ENCODE peak calls at places on chromosome 15, in ten cellular contexts. One of them, this sample, is unnamed.

GRCh38 chr15:72339777-72340177 is 19.8 kb upstream of the CELF6 start:
- DNase-seq in left ventricle myocardium inferior: no peak
- DNase-seq in BJ: peak
- DNase-seq in astrocyte of the spinal cord: peak
- DNase-seq in CD8-positive, alpha-beta T cell: no peak
- DNase-seq in cardiac fibroblast: peak
- DNase-seq in epithelial cell of esophagus: peak
- DNase-seq in AG10803: peak
- DNase-seq in GM12865: no peak
- DNase-seq in stomach: no peak
- DNase-seq in this sample: peak

GRCh38 chr15:66741646-66742045 is 39.6 kb downstream of the SMAD6 start:
- DNase-seq in astrocyte of the spinal cord: no peak
- DNase-seq in cardiac fibroblast: no peak
- DNase-seq in stomach: no peak
- DNase-seq in epithelial cell of esophagus: no peak
- DNase-seq in CD8-positive, alpha-beta T cell: no peak
- DNase-seq in left ventricle myocardium inferior: no peak
- DNase-seq in GM12865: no peak
- DNase-seq in BJ: no peak
- DNase-seq in AG10803: no peak
- DNase-seq in this sample: no peak

GRCh38 chr15:84598250-84598649 is 2.6 kb upstream of the ZSCAN2 start:
- DNase-seq in epithelial cell of esophagus: peak
- DNase-seq in BJ: no peak
- DNase-seq in CD8-positive, alpha-beta T cell: peak
- DNase-seq in GM12865: peak
- DNase-seq in cardiac fibroblast: peak
- DNase-seq in stomach: no peak
- DNase-seq in left ventricle myocardium inferior: no peak
- DNase-seq in AG10803: no peak
- DNase-seq in astrocyte of the spinal cord: no peak
- DNase-seq in this sample: no peak

GRCh38 chr15:60396560-60396963 is 1.2 kb downstream of the ANXA2 start:
- DNase-seq in stomach: no peak
- DNase-seq in epithelial cell of esophagus: no peak
- DNase-seq in astrocyte of the spinal cord: peak
- DNase-seq in CD8-positive, alpha-beta T cell: no peak
- DNase-seq in left ventricle myocardium inferior: no peak
- DNase-seq in cardiac fibroblast: peak
- DNase-seq in BJ: no peak
- DNase-seq in AG10803: peak
- DNase-seq in GM12865: no peak
- DNase-seq in this sample: no peak

GRCh38 chr15:99442268-99442897 is 123.4 kb upstream of the MEF2A start:
- DNase-seq in CD8-positive, alpha-beta T cell: no peak
- DNase-seq in AG10803: peak
- DNase-seq in stomach: peak
- DNase-seq in epithelial cell of esophagus: peak
- DNase-seq in cardiac fibroblast: peak
- DNase-seq in GM12865: no peak
- DNase-seq in BJ: peak
- DNase-seq in astrocyte of the spinal cord: peak
- DNase-seq in left ventricle myocardium inferior: peak
- DNase-seq in this sample: peak

GRCh38 chr15:101813803-101814534 is 2.0 kb downstream of the OR4F15 start:
- DNase-seq in CD8-positive, alpha-beta T cell: no peak
- DNase-seq in astrocyte of the spinal cord: no peak
- DNase-seq in left ventricle myocardium inferior: no peak
- DNase-seq in BJ: peak
- DNase-seq in AG10803: peak
- DNase-seq in stomach: no peak
- DNase-seq in epithelial cell of esophagus: peak
- DNase-seq in cardiac fibroblast: peak
- DNase-seq in GM12865: no peak
- DNase-seq in this sample: peak

GRCh38 chr15:42273900-42274692 is 863 bp upstream of the TMEM87A start:
- DNase-seq in epithelial cell of esophagus: peak
- DNase-seq in CD8-positive, alpha-beta T cell: peak
- DNase-seq in cardiac fibroblast: peak
- DNase-seq in GM12865: peak
- DNase-seq in AG10803: peak
- DNase-seq in astrocyte of the spinal cord: peak
- DNase-seq in left ventricle myocardium inferior: peak
- DNase-seq in BJ: no peak
- DNase-seq in stomach: peak
- DNase-seq in this sample: no peak

GRCh38 chr15:88650556-88650955 is 11.7 kb downstream of the ISG20 start:
- DNase-seq in CD8-positive, alpha-beta T cell: no peak
- DNase-seq in stomach: no peak
- DNase-seq in AG10803: no peak
- DNase-seq in cardiac fibroblast: no peak
- DNase-seq in left ventricle myocardium inferior: no peak
- DNase-seq in GM12865: peak
- DNase-seq in epithelial cell of esophagus: no peak
- DNase-seq in BJ: no peak
- DNase-seq in astrocyte of the spinal cord: no peak
- DNase-seq in this sample: no peak

GRCh38 chr15:93987068-93987467 is 244.3 kb upstream of the MCTP2 start:
- DNase-seq in AG10803: no peak
- DNase-seq in cardiac fibroblast: no peak
- DNase-seq in GM12865: peak
- DNase-seq in BJ: no peak
- DNase-seq in stomach: no peak
- DNase-seq in CD8-positive, alpha-beta T cell: peak
- DNase-seq in epithelial cell of esophagus: no peak
- DNase-seq in left ventricle myocardium inferior: no peak
- DNase-seq in astrocyte of the spinal cord: no peak
- DNase-seq in this sample: no peak

GRCh38 chr15:50542051-50542450 is 4.4 kb downstream of the USP50 start:
- DNase-seq in CD8-positive, alpha-beta T cell: no peak
- DNase-seq in BJ: peak
- DNase-seq in astrocyte of the spinal cord: no peak
- DNase-seq in cardiac fibroblast: peak
- DNase-seq in AG10803: peak
- DNase-seq in left ventricle myocardium inferior: no peak
- DNase-seq in GM12865: no peak
- DNase-seq in epithelial cell of esophagus: no peak
- DNase-seq in stomach: no peak
- DNase-seq in this sample: no peak

GRCh38 chr15:77091072-77091471 is 20.2 kb upstream of the TSPAN3 start:
- DNase-seq in BJ: no peak
- DNase-seq in CD8-positive, alpha-beta T cell: no peak
- DNase-seq in cardiac fibroblast: no peak
- DNase-seq in epithelial cell of esophagus: no peak
- DNase-seq in stomach: no peak
- DNase-seq in GM12865: no peak
- DNase-seq in AG10803: no peak
- DNase-seq in left ventricle myocardium inferior: no peak
- DNase-seq in astrocyte of the spinal cord: no peak
- DNase-seq in this sample: no peak

GRCh38 chr15:40320931-40321371 is 2.5 kb upstream of the INAFM2 start:
- DNase-seq in left ventricle myocardium inferior: no peak
- DNase-seq in BJ: no peak
- DNase-seq in stomach: peak
- DNase-seq in astrocyte of the spinal cord: peak
- DNase-seq in cardiac fibroblast: peak
- DNase-seq in CD8-positive, alpha-beta T cell: no peak
- DNase-seq in epithelial cell of esophagus: peak
- DNase-seq in GM12865: peak
- DNase-seq in AG10803: peak
- DNase-seq in this sample: no peak

GRCh38 chr15:31081568-31082250 is 19.8 kb downstream of the TRPM1 start:
- DNase-seq in CD8-positive, alpha-beta T cell: no peak
- DNase-seq in epithelial cell of esophagus: peak
- DNase-seq in cardiac fibroblast: no peak
- DNase-seq in astrocyte of the spinal cord: no peak
- DNase-seq in left ventricle myocardium inferior: no peak
- DNase-seq in stomach: peak
- DNase-seq in GM12865: peak
- DNase-seq in AG10803: no peak
- DNase-seq in BJ: no peak
- DNase-seq in this sample: no peak

GRCh38 chr15:78808550-78808949 is 2.7 kb downstream of the ADAMTS7 start:
- DNase-seq in BJ: no peak
- DNase-seq in GM12865: peak
- DNase-seq in stomach: no peak
- DNase-seq in cardiac fibroblast: peak
- DNase-seq in CD8-positive, alpha-beta T cell: no peak
- DNase-seq in epithelial cell of esophagus: peak
- DNase-seq in astrocyte of the spinal cord: peak
- DNase-seq in left ventricle myocardium inferior: peak
- DNase-seq in AG10803: no peak
- DNase-seq in this sample: no peak

GRCh38 chr15:78810377-78811123 is 714 bp downstream of the ADAMTS7 start:
- DNase-seq in left ventricle myocardium inferior: peak
- DNase-seq in AG10803: peak
- DNase-seq in astrocyte of the spinal cord: peak
- DNase-seq in stomach: peak
- DNase-seq in cardiac fibroblast: peak
- DNase-seq in GM12865: no peak
- DNase-seq in epithelial cell of esophagus: peak
- DNase-seq in BJ: no peak
- DNase-seq in CD8-positive, alpha-beta T cell: no peak
- DNase-seq in this sample: no peak

GRCh38 chr15:78811124-78811824 is at the start of gene ADAMTS7:
- DNase-seq in epithelial cell of esophagus: peak
- DNase-seq in cardiac fibroblast: peak
- DNase-seq in BJ: no peak
- DNase-seq in astrocyte of the spinal cord: peak
- DNase-seq in CD8-positive, alpha-beta T cell: peak
- DNase-seq in AG10803: peak
- DNase-seq in left ventricle myocardium inferior: peak
- DNase-seq in stomach: peak
- DNase-seq in GM12865: peak
- DNase-seq in this sample: peak

GRCh38 chr15:78810003-78810376 is 1.3 kb downstream of the ADAMTS7 start:
- DNase-seq in BJ: no peak
- DNase-seq in epithelial cell of esophagus: no peak
- DNase-seq in cardiac fibroblast: no peak
- DNase-seq in left ventricle myocardium inferior: no peak
- DNase-seq in GM12865: no peak
- DNase-seq in stomach: no peak
- DNase-seq in astrocyte of the spinal cord: no peak
- DNase-seq in CD8-positive, alpha-beta T cell: no peak
- DNase-seq in AG10803: no peak
- DNase-seq in this sample: no peak

GRCh38 chr15:78811825-78812183 is 540 bp upstream of the ADAMTS7 start:
- DNase-seq in left ventricle myocardium inferior: peak
- DNase-seq in AG10803: no peak
- DNase-seq in BJ: no peak
- DNase-seq in astrocyte of the spinal cord: no peak
- DNase-seq in stomach: no peak
- DNase-seq in CD8-positive, alpha-beta T cell: no peak
- DNase-seq in epithelial cell of esophagus: no peak
- DNase-seq in GM12865: no peak
- DNase-seq in cardiac fibroblast: no peak
- DNase-seq in this sample: no peak
- TF ChIP-seq CTCF in left ventricle myocardium inferior: no peak
- TF ChIP-seq CTCF in AG10803: no peak
- TF ChIP-seq CTCF in BJ: no peak
- TF ChIP-seq CTCF in astrocyte of the spinal cord: no peak
- TF ChIP-seq CTCF in stomach: peak
- TF ChIP-seq CTCF in CD8-positive, alpha-beta T cell: peak
- TF ChIP-seq CTCF in epithelial cell of esophagus: no peak
- TF ChIP-seq CTCF in GM12865: no peak
- TF ChIP-seq CTCF in cardiac fibroblast: no peak
- TF ChIP-seq CTCF in this sample: no peak

DNA sequence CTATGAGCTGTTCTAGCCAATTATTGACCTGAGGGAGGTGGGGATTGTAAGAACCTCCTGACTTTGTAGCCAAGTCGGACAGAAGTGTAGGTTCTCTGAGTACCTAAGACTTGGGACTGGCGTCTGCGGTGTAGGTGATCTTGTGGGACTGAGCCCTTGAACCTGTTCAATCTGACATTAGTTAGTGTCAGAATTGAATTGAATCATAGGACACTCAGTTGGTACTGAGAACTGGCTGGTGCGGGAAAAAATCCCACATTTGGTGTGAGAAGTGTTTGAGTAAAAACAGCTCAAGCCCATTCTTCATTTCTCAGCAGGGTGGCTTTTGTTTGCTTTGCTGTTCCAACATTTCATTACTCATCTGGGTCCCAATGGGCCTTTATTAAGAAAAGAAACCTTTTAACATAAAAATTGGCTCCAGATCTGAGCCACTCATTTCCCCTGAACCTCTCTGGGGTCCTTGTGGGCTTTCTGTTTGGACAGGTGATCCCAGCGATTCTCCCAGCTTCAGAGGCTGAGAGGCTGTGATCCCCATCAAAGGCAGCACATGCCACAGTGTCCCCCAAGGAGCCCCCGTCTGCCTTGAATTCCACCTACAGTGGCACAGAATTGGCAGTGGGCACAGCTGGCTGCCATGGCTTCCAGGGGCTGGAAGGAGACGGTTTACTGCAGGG is 150.8 kb downstream of the TJP1 start:
- DNase-seq in CD8-positive, alpha-beta T cell: no peak
- DNase-seq in left ventricle myocardium inferior: no peak
- DNase-seq in cardiac fibroblast: peak
- DNase-seq in astrocyte of the spinal cord: peak
- DNase-seq in GM12865: no peak
- DNase-seq in AG10803: peak
- DNase-seq in BJ: no peak
- DNase-seq in epithelial cell of esophagus: peak
- DNase-seq in stomach: no peak
- DNase-seq in this sample: no peak
- H3K4me3 ChIP-seq in CD8-positive, alpha-beta T cell: no peak
- H3K4me3 ChIP-seq in left ventricle myocardium inferior: no peak
- H3K4me3 ChIP-seq in cardiac fibroblast: no peak
- H3K4me3 ChIP-seq in astrocyte of the spinal cord: no peak
- H3K4me3 ChIP-seq in GM12865: no peak
- H3K4me3 ChIP-seq in AG10803: no peak
- H3K4me3 ChIP-seq in BJ: no peak
- H3K4me3 ChIP-seq in epithelial cell of esophagus: no peak
- H3K4me3 ChIP-seq in stomach: no peak
- H3K4me3 ChIP-seq in this sample: no peak

GRCh38 chr15:89761009-89761831 is 10.2 kb upstream of the MESP1 start:
- DNase-seq in BJ: no peak
- DNase-seq in CD8-positive, alpha-beta T cell: no peak
- DNase-seq in stomach: peak
- DNase-seq in GM12865: peak
- DNase-seq in epithelial cell of esophagus: no peak
- DNase-seq in cardiac fibroblast: no peak
- DNase-seq in AG10803: no peak
- DNase-seq in astrocyte of the spinal cord: no peak
- DNase-seq in left ventricle myocardium inferior: no peak
- DNase-seq in this sample: no peak
- TF ChIP-seq CTCF in BJ: no peak
- TF ChIP-seq CTCF in CD8-positive, alpha-beta T cell: peak
- TF ChIP-seq CTCF in stomach: no peak
- TF ChIP-seq CTCF in GM12865: no peak
- TF ChIP-seq CTCF in epithelial cell of esophagus: no peak
- TF ChIP-seq CTCF in cardiac fibroblast: no peak
- TF ChIP-seq CTCF in AG10803: no peak
- TF ChIP-seq CTCF in astrocyte of the spinal cord: no peak
- TF ChIP-seq CTCF in left ventricle myocardium inferior: peak
- TF ChIP-seq CTCF in this sample: no peak

DNA sequence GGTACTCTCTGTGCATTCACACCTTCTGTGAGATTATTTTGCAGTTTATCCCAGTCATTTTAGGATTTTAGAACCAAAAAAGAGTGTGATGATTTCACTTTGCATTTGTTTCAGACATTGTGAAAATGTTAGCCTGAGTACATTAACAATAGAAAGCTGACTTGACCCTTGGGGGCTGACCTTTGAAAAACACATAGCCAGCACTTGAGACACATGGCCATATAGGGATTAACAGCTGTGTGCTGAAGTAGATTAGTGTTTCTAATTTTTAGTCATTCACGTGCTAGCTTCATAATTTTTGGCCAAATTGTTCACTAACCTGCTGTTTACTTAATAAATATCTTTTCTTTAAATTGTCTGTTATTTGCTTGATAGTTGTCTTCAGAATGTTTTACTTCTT is 3.5 kb downstream of the FEM1B start:
- DNase-seq in BJ: no peak
- DNase-seq in stomach: no peak
- DNase-seq in GM12865: no peak
- DNase-seq in left ventricle myocardium inferior: no peak
- DNase-seq in AG10803: no peak
- DNase-seq in astrocyte of the spinal cord: no peak
- DNase-seq in CD8-positive, alpha-beta T cell: no peak
- DNase-seq in epithelial cell of esophagus: no peak
- DNase-seq in cardiac fibroblast: no peak
- DNase-seq in this sample: no peak
- H3K4me3 ChIP-seq in BJ: peak
- H3K4me3 ChIP-seq in stomach: peak
- H3K4me3 ChIP-seq in GM12865: peak
- H3K4me3 ChIP-seq in left ventricle myocardium inferior: peak
- H3K4me3 ChIP-seq in AG10803: peak
- H3K4me3 ChIP-seq in astrocyte of the spinal cord: peak
- H3K4me3 ChIP-seq in CD8-positive, alpha-beta T cell: no peak
- H3K4me3 ChIP-seq in epithelial cell of esophagus: peak
- H3K4me3 ChIP-seq in cardiac fibroblast: peak
- H3K4me3 ChIP-seq in this sample: no peak